ENCODE peak calls at places on chromosomes 5 and 9, in nine cellular contexts. U, A, Z, X, D, I, W, T and J are unnamed samples.

GRCh38 chr5:17257705-17258273 is 40.4 kb downstream of the BASP1 start:
- DNase-seq in X (no peak), A (no peak), T (no peak), I (no peak), Z (peak; percentile 90), W (peak; percentile 22), D (no peak), U (no peak), J (no peak)

GRCh38 chr9:8863886-8864881 is 1064.6 kb upstream of the DMAC1 start:
- DNase-seq in W (no peak), Z (no peak), A (no peak), X (no peak), I (no peak), U (no peak), D (no peak), T (no peak), J (peak; percentile 62)

GRCh38 chr5:35771321-35771720 is 85.4 kb upstream of the IL7R start:
- DNase-seq in A (peak; percentile 37), W (peak; percentile 97), T (no peak), D (peak; percentile 90), X (no peak), I (no peak), Z (no peak), U (peak; percentile 90), J (peak; percentile 84)

GRCh38 chr5:33487256-33487655 is 46.5 kb downstream of the TARS1 start:
- DNase-seq in D (no peak), T (no peak), W (no peak), X (no peak), A (no peak), I (no peak), Z (no peak), U (no peak), J (no peak)

GRCh38 chr5:81751836-81752643 is 1.1 kb upstream of the SSBP2 start:
- DNase-seq in U (no peak), X (no peak), W (no peak), T (peak; percentile 44), I (peak; percentile 52), A (no peak), D (peak; percentile 41), Z (no peak), J (no peak)

GRCh38 chr5:170131235-170131634 is 25.5 kb downstream of the FOXI1 start:
- DNase-seq in X (peak; percentile 21), U (no peak), D (no peak), A (no peak), T (no peak), Z (no peak), I (no peak), W (no peak), J (no peak)

GRCh38 chr5:11619339-11620028 is 284.8 kb downstream of the CTNND2 start:
- DNase-seq in D (no peak), X (no peak), Z (no peak), W (no peak), I (no peak), T (no peak), A (no peak), U (no peak), J (no peak)

GRCh38 chr9:27407966-27408365 is 111.0 kb upstream of the EQTN start:
- DNase-seq in W (peak; percentile 22), I (no peak), Z (no peak), X (no peak), T (no peak), U (no peak), D (peak; percentile 76), A (no peak), J (peak; percentile 6)

GRCh38 chr9:82031538-82032280 is 43.1 kb downstream of the SPATA31D1 start:
- DNase-seq in W (peak; percentile 88), T (no peak), X (no peak), Z (no peak), I (peak; percentile 63), D (peak; percentile 80), U (peak; percentile 13), A (peak; percentile 28), J (peak; percentile 65)

GRCh38 chr5:32013658-32014057 is 160.5 kb downstream of the GOLPH3 start:
- DNase-seq in W (no peak), D (no peak), A (no peak), T (no peak), X (no peak), Z (no peak), U (no peak), I (no peak), J (no peak)

GRCh38 chr5:71658916-71659661 is 60.0 kb upstream of the CARTPT start:
- DNase-seq in Z (peak; percentile 6), W (no peak), X (no peak), A (no peak), D (peak; percentile 10), I (no peak), U (no peak), T (no peak), J (peak; percentile 8)

GRCh38 chr5:9126490-9126889 is 419.4 kb downstream of the SEMA5A start:
- DNase-seq in A (no peak), Z (no peak), T (no peak), D (no peak), X (no peak), W (no peak), U (no peak), I (no peak), J (no peak)

GRCh38 chr9:89635007-89635742 is 30.4 kb downstream of the GADD45G start:
- DNase-seq in D (peak; percentile 47), I (no peak), W (peak; percentile 40), T (no peak), Z (no peak), X (no peak), A (no peak), U (peak; percentile 13), J (peak; percentile 6)

GRCh38 chr5:110769282-110769681 is 30.5 kb downstream of the SLC25A46 start:
- DNase-seq in D (peak; percentile 89), T (no peak), W (peak; percentile 83), A (peak; percentile 57), I (no peak), Z (no peak), U (peak; percentile 36), X (no peak), J (peak; percentile 76)

GRCh38 chr5:6632324-6632930 is 417 bp downstream of the NSUN2 start:
- DNase-seq in I (peak; percentile 20), W (no peak), A (no peak), T (no peak), U (no peak), D (peak; percentile 31), Z (no peak), X (no peak), J (peak; percentile 42)

GRCh38 chr9:108634669-108635462 is 220.9 kb downstream of the ACTL7B start:
- DNase-seq in D (peak; percentile 88), A (peak; percentile 51), I (no peak), T (no peak), X (no peak), Z (no peak), W (no peak), U (no peak), J (no peak)

GRCh38 chr5:142817961-142818431 is 47.8 kb downstream of the ARHGAP26 start:
- DNase-seq in A (no peak), W (no peak), I (no peak), D (peak; percentile 82), X (no peak), U (no peak), Z (no peak), T (no peak), J (no peak)

GRCh38 chr5:14035859-14036440 is 91.5 kb upstream of the DNAH5 start:
- DNase-seq in U (peak; percentile 99), X (no peak), I (no peak), D (peak; percentile 94), T (no peak), Z (no peak), W (peak; percentile 100), A (peak; percentile 99), J (peak; percentile 97)

GRCh38 chr5:131211669-131212068 is 40.9 kb downstream of the LYRM7 start:
- DNase-seq in U (no peak), X (no peak), D (no peak), W (no peak), T (no peak), I (no peak), Z (peak; percentile 34), A (no peak), J (no peak)
- H3K4me3 ChIP-seq in U (no peak overlapping the region), X (no peak overlapping the region), D (no peak overlapping the region), W (no peak overlapping the region), T (no peak overlapping the region), I (no peak overlapping the region), Z (peak overlapping the region; percentile 65), A (no peak overlapping the region), J (no peak overlapping the region)

DNA sequence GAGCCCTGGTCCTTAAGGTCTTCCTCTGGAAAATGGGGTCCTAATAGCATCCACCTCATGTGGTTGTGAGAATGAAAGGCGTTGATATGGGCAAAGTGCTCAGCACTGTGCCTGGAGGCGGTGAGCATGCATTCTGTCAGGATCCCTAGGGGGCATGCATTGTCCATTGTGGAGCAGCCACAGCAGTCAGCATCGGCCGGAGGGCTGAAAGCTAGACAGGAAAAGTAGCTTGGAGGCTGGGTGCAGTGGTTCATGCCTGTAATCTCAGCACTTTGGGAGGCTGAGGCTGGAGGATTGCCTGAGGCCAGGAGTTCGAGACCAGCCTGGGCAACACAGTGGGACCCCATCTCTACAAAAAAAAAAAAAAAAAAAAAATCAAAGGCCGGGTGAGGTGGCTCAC is 122.2 kb downstream of the LHX2 start:
- DNase-seq in D (peak; percentile 53), Z (no peak), X (no peak), W (peak; percentile 26), T (no peak), A (no peak), I (peak; percentile 47), U (no peak), J (peak; percentile 61)
- TF ChIP-seq CTCF in D (peak; percentile 58), Z (no peak), X (peak; percentile 39), W (peak; percentile 34), T (no peak), A (peak; percentile 47), I (no peak), U (peak; percentile 22), J (peak; percentile 30)

GRCh38 chr5:3029396-3029795 is 277.9 kb upstream of the IRX2 start:
- DNase-seq in W (no peak), U (no peak), D (no peak), A (no peak), I (no peak), Z (no peak), X (peak; percentile 34), T (no peak), J (no peak)

GRCh38 chr5:3032513-3032912 is 281.0 kb upstream of the IRX2 start:
- DNase-seq in T (no peak), A (no peak), I (no peak), Z (no peak), X (no peak), D (no peak), W (no peak), U (no peak), J (no peak)

GRCh38 chr5:3033033-3033755 is 281.7 kb upstream of the IRX2 start:
- DNase-seq in Z (no peak), D (no peak), A (no peak), T (no peak), W (no peak), I (no peak), X (no peak), U (no peak), J (no peak)

GRCh38 chr5:3030511-3031165 is 279.2 kb upstream of the IRX2 start:
- DNase-seq in U (no peak), A (no peak), X (no peak), D (no peak), I (no peak), Z (no peak), T (no peak), W (no peak), J (no peak)

GRCh38 chr5:3031733-3032378 is 280.4 kb upstream of the IRX2 start:
- DNase-seq in A (no peak), T (no peak), I (no peak), X (no peak), Z (no peak), U (no peak), D (no peak), W (no peak), J (no peak)
- H3K4me3 ChIP-seq in A (no peak overlapping the region), T (no peak overlapping the region), I (no peak overlapping the region), X (no peak overlapping the region), Z (no peak overlapping the region), U (no peak overlapping the region), D (no peak overlapping the region), W (no peak overlapping the region), J (no peak overlapping the region)

GRCh38 chr9:21904776-21905175 is 89.4 kb downstream of the CDKN2A start:
- DNase-seq in U (no peak), W (no peak), A (no peak), Z (no peak), T (no peak), I (no peak), D (no peak), X (no peak), J (no peak)
- TF ChIP-seq CTCF in U (no peak), W (no peak), A (no peak), Z (no peak), T (no peak), I (no peak), D (no peak), X (no peak), J (no peak)